ENCODE peak calls at places on chromosomes 11 and 22, in four cellular contexts. G is HEK293T, F is HepG2, U is GM12878. H is an unnamed sample.
A peak's percentile ranks its signal among the peaks of the same experiment; 100 is the strongest.

GRCh38 chr22:37283393-37283937 is 1.2 kb downstream of the CYTH4 start:
- DNase-seq in G (no peak), F (no peak), U (no peak), H (no peak)

GRCh38 chr11:9002920-9003572 is 755 bp downstream of the NRIP3 start:
- DNase-seq in G (no peak), F (no peak), U (no peak), H (no peak)

GRCh38 chr11:114149689-114150407 is 90.3 kb downstream of the ZBTB16 start:
- DNase-seq in G (no peak), F (no peak), U (no peak), H (no peak)

GRCh38 chr11:86571273-86571948 is 101.0 kb downstream of the ME3 start:
- DNase-seq in G (peak; percentile 74), F (peak; percentile 69), U (no peak), H (peak; percentile 63)

GRCh38 chr22:38572065-38572464 is 2.1 kb upstream of the DMC1 start:
- DNase-seq in G (peak; percentile 53), F (peak; percentile 38), U (peak; percentile 12), H (peak; percentile 61)

GRCh38 chr11:84522331-84522730 is 1104.8 kb downstream of the DLG2 start:
- DNase-seq in G (no peak), F (no peak), U (no peak), H (no peak)

GRCh38 chr11:87173185-87174039 is 135.7 kb downstream of the TMEM135 start:
- DNase-seq in G (peak; percentile 35), F (peak; percentile 19), U (no peak), H (no peak)

GRCh38 chr11:107563702-107564101 is 1.8 kb downstream of the ALKBH8 start:
- DNase-seq in G (peak; percentile 49), F (peak; percentile 29), U (no peak), H (peak; percentile 72)

GRCh38 chr11:34204396-34205279 is 99.2 kb downstream of the NAT10 start:
- DNase-seq in G (no peak), F (peak; percentile 89), U (no peak), H (no peak)

DNA sequence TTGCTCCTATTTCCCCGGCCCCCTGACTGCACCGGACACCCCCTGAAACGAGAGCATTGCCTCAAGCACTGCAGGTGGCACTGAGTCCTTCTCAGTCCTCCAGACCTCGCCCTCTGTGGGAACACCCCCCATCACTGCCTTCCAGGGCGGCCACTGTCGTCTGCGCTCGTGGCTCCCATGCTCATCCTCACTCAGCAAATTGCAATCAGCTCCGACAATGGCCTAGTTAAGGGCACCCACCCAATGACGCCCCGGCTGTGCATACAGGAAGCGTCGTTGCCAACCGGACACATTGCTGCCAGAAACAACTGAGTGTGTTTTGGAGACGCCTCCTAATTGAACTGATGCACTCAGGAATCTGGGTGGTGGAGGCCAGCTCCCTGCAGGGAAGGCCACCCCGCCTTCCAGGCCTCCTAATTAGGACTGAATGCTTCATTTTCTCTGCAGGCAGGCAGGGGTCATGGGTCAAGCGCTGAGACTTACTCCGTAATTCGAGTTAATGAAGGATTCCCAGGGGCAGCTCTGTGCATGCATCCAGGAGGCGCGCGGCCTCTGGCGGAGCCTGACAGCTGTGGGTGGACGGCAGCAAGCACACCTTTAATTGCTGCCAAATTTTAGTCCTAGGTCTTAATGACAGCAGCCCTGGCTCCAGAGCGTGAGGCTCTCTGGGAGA is 199.2 kb downstream of the BRD1 start:
- DNase-seq in G (no peak), F (no peak), U (no peak), H (no peak)
- TF ChIP-seq FOXK2 in G (no peak), F (no peak), U (no peak), H (no peak)

DNA sequence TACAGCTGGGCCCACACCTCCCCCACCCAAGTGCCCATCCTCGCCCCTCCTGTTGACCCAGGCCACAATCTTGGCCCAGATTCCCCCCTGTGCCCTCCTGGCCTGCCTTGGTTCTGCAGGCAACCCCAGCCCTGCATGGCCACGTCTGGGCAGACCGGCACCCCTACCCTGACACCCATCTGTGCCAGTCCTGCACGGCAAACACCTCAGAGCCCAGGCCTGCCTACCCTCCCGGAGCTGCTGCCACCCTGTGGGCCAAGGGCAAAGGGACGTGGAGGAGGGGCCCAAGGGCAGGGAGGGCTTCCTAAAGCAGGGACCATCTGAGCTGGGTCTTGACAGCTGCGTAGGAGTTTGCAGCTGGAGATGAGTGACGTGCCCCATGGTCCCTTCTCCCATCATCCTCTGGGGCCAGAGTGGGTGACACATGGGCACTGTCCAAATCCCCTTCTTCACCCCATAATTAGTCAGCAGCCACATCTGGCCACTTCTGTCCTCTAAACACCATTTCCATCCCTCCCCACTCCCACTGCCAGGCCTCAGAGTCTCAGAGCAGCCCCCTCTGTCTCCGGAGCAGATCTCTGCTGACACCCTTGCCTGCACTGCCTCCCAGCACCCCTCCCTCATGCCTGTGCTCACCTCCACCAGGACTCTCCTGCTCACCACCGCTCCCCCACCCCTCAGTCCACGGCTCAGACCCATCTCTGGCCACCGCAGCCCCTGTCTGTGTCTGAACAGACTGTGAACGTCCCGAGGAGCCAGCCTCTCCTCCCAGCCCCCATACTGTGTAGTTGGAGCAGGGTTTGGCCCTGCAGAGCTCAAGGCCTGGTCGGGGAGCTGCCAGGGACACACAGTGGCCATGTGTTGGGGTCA is 35.6 kb upstream of the PPARA start:
- DNase-seq in G (no peak), F (no peak), U (no peak), H (no peak)
- TF ChIP-seq FOXK2 in G (no peak), F (no peak), U (no peak), H (no peak)

GRCh38 chr22:23036684-23037428 is 33.5 kb upstream of the GNAZ start:
- DNase-seq in G (no peak), F (peak; percentile 70), U (no peak), H (peak; percentile 52)
- TF ChIP-seq FOXK2 in G (no peak), F (no peak), U (no peak), H (no peak)

DNA sequence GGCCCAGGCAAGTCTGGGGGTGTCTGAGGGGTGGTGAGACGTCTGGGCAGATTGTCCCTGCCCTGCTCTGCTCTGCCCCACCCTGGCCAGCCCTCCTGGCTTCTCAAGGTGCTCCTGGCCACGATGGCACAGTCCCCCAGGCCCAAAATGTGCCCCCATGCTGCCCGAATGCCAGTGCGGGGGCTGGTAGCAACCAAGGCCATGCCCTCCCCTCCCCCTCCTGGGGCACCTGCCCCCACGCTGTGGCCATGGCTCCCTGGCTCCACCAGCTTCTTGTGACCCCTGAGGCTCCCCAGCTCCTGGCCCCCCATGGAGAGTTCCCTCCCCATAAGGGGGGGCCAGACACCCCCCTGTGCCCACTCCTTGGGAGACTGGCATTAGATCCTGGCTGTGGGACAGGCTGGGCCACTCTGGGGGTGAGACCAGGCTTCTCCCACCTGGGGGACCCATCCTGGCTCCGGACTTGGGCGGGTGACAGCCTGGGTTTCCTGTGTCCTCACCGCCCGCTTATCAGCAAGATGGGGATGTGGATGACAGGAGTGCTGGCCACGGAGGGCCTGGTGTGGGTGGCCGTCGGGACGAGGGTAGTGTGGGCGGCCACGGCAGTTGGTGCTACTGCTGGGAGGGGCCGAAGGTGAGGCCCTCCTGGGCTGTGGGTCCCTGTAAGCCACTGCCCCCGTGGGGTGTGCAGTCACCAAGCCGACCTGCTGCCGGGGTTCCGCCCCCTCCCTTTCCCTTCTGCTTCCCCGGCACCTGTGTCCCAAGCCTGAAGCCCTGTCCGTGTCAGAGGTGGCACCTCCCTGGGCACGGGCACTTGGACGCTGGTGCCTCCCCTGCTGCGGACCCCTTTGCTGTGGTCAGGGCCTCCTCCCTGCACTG is 15.9 kb upstream of the MUC6 start:
- DNase-seq in G (no peak), F (no peak), U (no peak), H (no peak)
- TF ChIP-seq FOXK2 in G (no peak), F (no peak), U (no peak), H (no peak)

GRCh38 chr11:2328040-2328439 is 26.2 kb downstream of the TSPAN32 start:
- DNase-seq in G (no peak), F (no peak), U (no peak), H (no peak)
- TF ChIP-seq FOXK2 in G (no peak), F (no peak), U (no peak), H (no peak)